ENCODE peak calls at places on chromosomes 6 and 20, in four cellular contexts. A is K562, P is WTC11, V is HepG2. S is an unnamed sample.

GRCh38 chr6:168442646-168443045 is 1.7 kb downstream of the SMOC2 start:
- DNase-seq in P (no peak), V (no peak), A (no peak), S (no peak)

GRCh38 chr20:49510562-49511117 is 28.2 kb upstream of the KCNB1 start:
- DNase-seq in V (no peak), P (no peak), A (no peak), S (no peak)

GRCh38 chr6:5153186-5153585 is 68.0 kb downstream of the PPP1R3G start:
- DNase-seq in A (no peak), P (no peak), V (no peak), S (no peak)

GRCh38 chr6:154518386-154518785 is 7.9 kb upstream of the CNKSR3 start:
- DNase-seq in V (no peak), A (no peak), P (no peak), S (no peak)

GRCh38 chr6:18186033-18186432 is 30.8 kb downstream of the KDM1B start:
- DNase-seq in V (no peak), P (no peak), A (no peak), S (no peak)

GRCh38 chr6:2659882-2660281 is 90.8 kb downstream of the MYLK4 start:
- DNase-seq in V (no peak), P (no peak), A (no peak), S (no peak)

GRCh38 chr6:34412643-34413214 is 13.1 kb downstream of the RPS10 start:
- DNase-seq in P (no peak), A (no peak), V (no peak), S (no peak)

GRCh38 chr20:39112196-39112743 is 150.1 kb downstream of the DHX35 start:
- DNase-seq in P (peak), A (peak), V (peak), S (peak)

GRCh38 chr6:136720045-136720760 is 72.1 kb downstream of the MAP3K5 start:
- DNase-seq in V (no peak), P (no peak), A (no peak), S (no peak)

GRCh38 chr20:5090191-5090590 is 29.6 kb downstream of the PCNA start:
- DNase-seq in P (no peak), A (no peak), V (no peak), S (no peak)

GRCh38 chr6:14804444-14805210 is 441.2 kb upstream of the JARID2 start:
- DNase-seq in P (no peak), A (no peak), V (peak), S (peak)

GRCh38 chr20:52379723-52380336 is 188.3 kb upstream of the ZFP64 start:
- DNase-seq in P (peak), V (peak), A (peak), S (peak)

GRCh38 chr6:143059616-143060353 is 904 bp upstream of the AIG1 start:
- DNase-seq in V (peak), P (no peak), A (no peak), S (peak)

GRCh38 chr6:34894693-34895092 is 5.6 kb downstream of the ANKS1A start:
- DNase-seq in P (no peak), A (no peak), V (no peak), S (no peak)

GRCh38 chr20:16671753-16672152 is 58.1 kb upstream of the SNRPB2 start:
- DNase-seq in V (no peak), P (no peak), A (no peak), S (peak)

GRCh38 chr6:3287308-3287707 is 28.6 kb downstream of the PSMG4 start:
- DNase-seq in A (no peak), V (no peak), P (peak), S (no peak)

GRCh38 chr20:43571310-43571709 is 12.5 kb downstream of the SGK2 start:
- DNase-seq in V (no peak), A (peak), P (no peak), S (no peak)

GRCh38 chr20:33034115-33034514 is 2.7 kb downstream of the BPIFB6 start:
- DNase-seq in V (no peak), A (no peak), P (no peak), S (no peak)

GRCh38 chr6:55963301-55963700 is 87.9 kb upstream of the BMP5 start:
- DNase-seq in V (peak), P (peak), A (no peak), S (no peak)

GRCh38 chr6:161549977-161550655 is 276.3 kb upstream of the AGPAT4 start:
- DNase-seq in A (peak), P (no peak), V (peak), S (no peak)

GRCh38 chr20:59802471-59803221 is 130.8 kb downstream of the SYCP2 start:
- DNase-seq in A (no peak), P (no peak), V (no peak), S (peak)

GRCh38 chr6:35603326-35604202 is 85.2 kb downstream of the FKBP5 start:
- DNase-seq in A (no peak), V (peak), P (no peak), S (no peak)

GRCh38 chr20:41172296-41173140 is 35.2 kb downstream of the PLCG1 start:
- DNase-seq in P (peak), A (no peak), V (no peak), S (no peak)

GRCh38 chr6:167829513-167829912 is 2.8 kb downstream of the AFDN start:
- DNase-seq in A (no peak), V (no peak), P (no peak), S (no peak)

GRCh38 chr6:131135244-131136020 is at the start of gene AKAP7:
- DNase-seq in V (peak), P (peak), A (peak), S (peak)

GRCh38 chr6:34460796-34461507 is 4.9 kb upstream of the PACSIN1 start:
- DNase-seq in A (no peak), P (no peak), V (no peak), S (no peak)

GRCh38 chr6:157645201-157645795 is 177.7 kb upstream of the SNX9 start:
- DNase-seq in V (no peak), A (no peak), P (no peak), S (no peak)

GRCh38 chr6:134994431-134994830 is 44.5 kb upstream of the ALDH8A1 start:
- DNase-seq in P (no peak), V (no peak), A (no peak), S (no peak)

GRCh38 chr6:169469028-169469427 is 215.4 kb upstream of the THBS2 start:
- DNase-seq in A (no peak), P (no peak), V (no peak), S (no peak)

GRCh38 chr20:51695574-51696303 is 72.5 kb downstream of the ATP9A start:
- DNase-seq in V (peak), P (no peak), A (no peak), S (peak)

GRCh38 chr6:3527797-3528067 is 70.9 kb upstream of the SLC22A23 start:
- DNase-seq in V (no peak), A (no peak), P (no peak), S (no peak)

GRCh38 chr6:115783402-115784061 is 277.2 kb downstream of the FRK start:
- DNase-seq in P (no peak), A (no peak), V (no peak), S (no peak)

GRCh38 chr6:83055366-83055964 is 10.2 kb downstream of the UBE3D start:
- DNase-seq in V (peak), P (peak), A (peak), S (peak)

GRCh38 chr6:43077981-43078411 is 1.9 kb downstream of the PTK7 start:
- DNase-seq in V (no peak), A (no peak), P (no peak), S (peak)

GRCh38 chr6:43074847-43075741 is 1.0 kb upstream of the PTK7 start:
- DNase-seq in V (no peak), P (no peak), A (no peak), S (no peak)

GRCh38 chr6:43076928-43077809 is 1.1 kb downstream of the PTK7 start:
- DNase-seq in P (peak), A (no peak), V (peak), S (peak)

GRCh38 chr6:43075791-43076092 is 372 bp upstream of the PTK7 start:
- DNase-seq in A (no peak), V (no peak), P (no peak), S (no peak)

GRCh38 chr6:43076093-43076927 is at the start of gene PTK7:
- DNase-seq in A (peak), P (peak), V (peak), S (peak)
- TF ChIP-seq FOXJ3 in A (no peak), P (no peak), V (no peak), S (no peak)

GRCh38 chr6:27568226-27568889 is 95.5 kb upstream of the ZNF184 start:
- DNase-seq in A (no peak), P (no peak), V (peak), S (no peak)

GRCh38 chr6:27562027-27562410 is 89.1 kb upstream of the ZNF184 start:
- DNase-seq in V (no peak), P (peak), A (no peak), S (no peak)

DNA sequence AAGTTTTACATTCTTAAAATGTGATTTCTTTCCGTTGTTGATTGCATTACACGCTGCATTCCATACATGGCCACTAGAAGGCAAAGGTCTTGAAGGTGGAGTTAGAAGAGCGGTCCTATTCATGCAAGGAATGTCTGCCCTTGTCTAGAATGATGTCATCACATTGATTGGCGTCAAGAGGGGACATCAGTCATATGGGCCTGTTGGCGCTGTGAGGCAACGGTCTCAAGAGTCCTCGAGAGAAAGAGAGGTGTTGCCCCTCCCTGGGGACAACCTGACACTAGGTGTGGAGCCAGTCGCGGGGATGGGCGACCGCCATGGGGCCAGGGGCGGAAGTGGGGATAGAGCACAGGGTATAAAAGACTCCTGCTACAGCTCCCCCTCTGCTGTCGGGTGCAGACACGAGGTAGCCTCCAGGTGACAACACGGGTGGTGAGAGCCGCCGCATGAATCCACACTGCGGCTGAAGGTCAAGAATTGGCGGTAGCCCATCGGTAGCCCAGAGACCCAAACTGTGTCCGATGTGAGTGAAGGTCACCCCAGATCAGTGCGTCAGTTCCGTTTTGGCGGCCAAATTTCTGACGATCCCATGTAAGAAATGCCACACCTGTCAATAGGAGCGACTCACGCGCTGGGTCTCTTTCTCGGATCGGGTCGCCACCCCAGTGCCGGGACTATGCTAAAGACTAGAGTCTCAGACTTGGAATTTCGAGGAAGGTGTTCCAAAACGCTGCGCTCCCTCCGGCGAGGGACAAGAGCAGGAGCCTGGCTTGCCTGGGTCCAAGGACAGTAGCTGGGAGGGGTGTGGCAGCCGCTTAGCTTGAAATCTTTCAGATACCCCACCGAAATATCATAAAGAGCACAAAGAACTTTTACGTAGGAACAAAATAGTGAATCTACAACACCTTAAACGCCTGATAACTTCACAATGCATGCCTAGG is 93.2 kb upstream of the ZNF184 start:
- DNase-seq in P (peak), A (no peak), V (peak), S (no peak)
- TF ChIP-seq FOXJ3 in P (no peak), A (no peak), V (no peak), S (no peak)

DNA sequence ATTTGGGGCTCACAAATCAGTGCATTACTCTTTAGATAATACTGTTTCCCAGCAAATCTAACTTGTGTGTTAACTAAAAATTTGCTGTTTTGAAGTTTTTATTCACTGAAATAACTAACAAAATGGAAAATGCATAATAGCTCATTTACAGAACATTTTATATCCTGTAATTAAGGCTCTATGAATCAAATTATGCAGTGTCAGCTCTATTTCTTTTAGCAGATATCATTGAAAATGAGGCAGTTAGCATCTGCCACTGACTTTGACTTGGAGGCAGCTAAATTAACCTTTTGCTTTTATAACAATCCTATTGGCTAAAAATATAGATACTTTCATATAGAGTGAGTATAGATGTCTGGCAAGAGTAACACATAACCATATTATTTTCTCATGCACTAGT is 781.3 kb upstream of the CITED2 start:
- DNase-seq in V (no peak), A (no peak), P (no peak), S (no peak)
- TF ChIP-seq FOXJ3 in V (no peak), A (no peak), P (no peak), S (no peak)

GRCh38 chr6:20692023-20692422 is 157.8 kb downstream of the CDKAL1 start:
- DNase-seq in V (no peak), P (no peak), A (no peak), S (no peak)
- TF ChIP-seq FOXJ3 in V (no peak), P (no peak), A (no peak), S (no peak)

GRCh38 chr6:112909781-112910180 is 562.7 kb downstream of the RFPL4B start:
- DNase-seq in P (no peak), A (no peak), V (no peak), S (no peak)
- TF ChIP-seq FOXJ3 in P (no peak), A (no peak), V (no peak), S (no peak)

GRCh38 chr20:10063482-10063881 is 28.7 kb downstream of the ANKEF1 start:
- DNase-seq in A (no peak), P (no peak), V (no peak), S (no peak)

GRCh38 chr20:10061641-10062040 is 26.9 kb downstream of the ANKEF1 start:
- DNase-seq in V (no peak), A (no peak), P (no peak), S (no peak)

GRCh38 chr20:10064611-10065010 is 29.8 kb downstream of the ANKEF1 start:
- DNase-seq in A (no peak), V (no peak), P (no peak), S (no peak)

GRCh38 chr20:10059006-10059405 is 24.2 kb downstream of the ANKEF1 start:
- DNase-seq in A (no peak), P (no peak), V (no peak), S (no peak)

GRCh38 chr20:10060223-10060622 is 25.4 kb downstream of the ANKEF1 start:
- DNase-seq in P (no peak), V (no peak), A (no peak), S (peak)
- TF ChIP-seq FOXJ3 in P (no peak), V (no peak), A (no peak), S (no peak)

GRCh38 chr6:25971187-25971811 is 8.7 kb downstream of the TRIM38 start:
- DNase-seq in V (peak), A (peak), P (no peak), S (no peak)

GRCh38 chr6:25972902-25973301 is 10.3 kb downstream of the TRIM38 start:
- DNase-seq in A (no peak), V (no peak), P (no peak), S (no peak)

GRCh38 chr6:25973923-25974555 is 11.4 kb downstream of the TRIM38 start:
- DNase-seq in P (no peak), V (no peak), A (peak), S (no peak)

GRCh38 chr6:25968769-25969168 is 6.2 kb downstream of the TRIM38 start:
- DNase-seq in A (no peak), P (no peak), V (no peak), S (no peak)

GRCh38 chr6:25972128-25972527 is 9.5 kb downstream of the TRIM38 start:
- DNase-seq in V (no peak), A (no peak), P (no peak), S (no peak)
- TF ChIP-seq FOXJ3 in V (no peak), A (no peak), P (no peak), S (no peak)

S was measured in SK-N-SH.